ENCODE peak calls at places on chromosome 14, in six cellular contexts. M is IMR-90, X is spleen, F is K562, Q is body of pancreas, H is prostate gland. I is an unnamed sample.

GRCh38 chr14:89813485-89814080 is 140.9 kb downstream of the EFCAB11 start:
- DNase-seq in X (no peak), M (peak), F (no peak), H (no peak), Q (no peak), I (no peak)

GRCh38 chr14:86532219-86532618 is 1002.3 kb downstream of the FLRT2 start:
- DNase-seq in M (peak), H (no peak), X (no peak), Q (peak), F (no peak), I (no peak)

GRCh38 chr14:50452979-50453705 is 56.5 kb upstream of the CDKL1 start:
- DNase-seq in Q (peak), F (no peak), H (no peak), X (no peak), M (peak), I (peak)

GRCh38 chr14:38124496-38124895 is 83.2 kb upstream of the SSTR1 start:
- DNase-seq in X (no peak), F (no peak), M (no peak), Q (no peak), H (no peak), I (peak)

GRCh38 chr14:96085369-96085768 is 46.2 kb downstream of the C14orf132 start:
- DNase-seq in Q (no peak), X (peak), M (no peak), H (no peak), F (no peak), I (no peak)

GRCh38 chr14:87567926-87568325 is 425.1 kb downstream of the GALC start:
- DNase-seq in H (no peak), Q (no peak), M (no peak), F (no peak), X (no peak), I (no peak)

GRCh38 chr14:104425171-104425681 is 154.3 kb upstream of the C14orf180 start:
- DNase-seq in M (no peak), H (no peak), Q (no peak), F (no peak), X (no peak), I (no peak)

GRCh38 chr14:59511916-59512530 is 27.7 kb downstream of the JKAMP start:
- DNase-seq in M (no peak), H (no peak), X (no peak), F (no peak), Q (no peak), I (peak)

GRCh38 chr14:68941820-68942219 is 37.3 kb downstream of the ACTN1 start:
- DNase-seq in X (no peak), Q (peak), M (peak), H (peak), F (no peak), I (no peak)

GRCh38 chr14:20435454-20436362 is at the start of gene KLHL33:
- DNase-seq in H (no peak), Q (no peak), F (no peak), X (no peak), M (no peak), I (no peak)

GRCh38 chr14:99317231-99318090 is 45.5 kb upstream of the BCL11B start:
- DNase-seq in X (peak), M (no peak), F (no peak), Q (no peak), H (no peak), I (no peak)

GRCh38 chr14:45091696-45092095 is 7.8 kb downstream of the PRPF39 start:
- DNase-seq in H (no peak), M (peak), Q (no peak), F (no peak), X (no peak), I (no peak)

GRCh38 chr14:55645148-55645547 is 65.1 kb downstream of the KTN1 start:
- DNase-seq in F (no peak), Q (no peak), X (no peak), H (no peak), M (no peak), I (no peak)

GRCh38 chr14:99768381-99768780 is 24.8 kb upstream of the EML1 start:
- DNase-seq in M (no peak), H (no peak), F (no peak), Q (no peak), X (no peak), I (no peak)

GRCh38 chr14:31945074-31945613 is 132.0 kb upstream of the ARHGAP5 start:
- DNase-seq in H (no peak), Q (no peak), X (no peak), F (no peak), M (no peak), I (no peak)

DNA sequence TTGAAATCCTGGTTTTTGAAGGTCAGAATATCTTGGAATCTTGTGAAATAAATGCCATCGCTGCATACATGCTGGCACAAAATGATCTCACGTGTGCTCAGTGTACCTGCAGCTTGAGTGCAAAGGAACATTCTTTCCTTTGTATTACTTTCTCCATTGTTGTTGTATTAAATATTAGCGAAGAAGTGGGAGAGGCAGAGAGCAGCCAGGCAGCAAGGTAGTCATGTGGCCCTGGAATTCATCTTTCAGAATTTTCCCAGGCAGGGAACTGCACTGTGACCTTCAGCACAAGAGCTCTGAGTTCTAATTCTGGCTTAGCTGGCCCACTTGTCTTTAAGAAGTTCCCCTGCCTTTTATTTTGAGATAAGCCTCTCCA is 145.5 kb downstream of the PRKCH start:
- DNase-seq in Q (no peak), F (no peak), M (no peak), H (no peak), X (no peak), I (no peak)
- TF ChIP-seq POLR2A in Q (no peak), F (no peak), M (no peak), H (no peak), X (no peak), I (no peak)

GRCh38 chr14:58398495-58398894 is 2.8 kb downstream of the TOMM20L start:
- DNase-seq in X (no peak), F (no peak), Q (no peak), M (no peak), H (no peak), I (no peak)

GRCh38 chr14:58390830-58391229 is 4.9 kb upstream of the TOMM20L start:
- DNase-seq in M (no peak), H (no peak), X (no peak), F (no peak), Q (no peak), I (no peak)

GRCh38 chr14:58395565-58395814 is 240 bp upstream of the TOMM20L start:
- DNase-seq in H (no peak), M (no peak), F (no peak), Q (no peak), X (no peak), I (no peak)

GRCh38 chr14:58398895-58399294 is 3.2 kb downstream of the TOMM20L start:
- DNase-seq in M (no peak), H (no peak), Q (no peak), X (no peak), F (no peak), I (no peak)

DNA sequence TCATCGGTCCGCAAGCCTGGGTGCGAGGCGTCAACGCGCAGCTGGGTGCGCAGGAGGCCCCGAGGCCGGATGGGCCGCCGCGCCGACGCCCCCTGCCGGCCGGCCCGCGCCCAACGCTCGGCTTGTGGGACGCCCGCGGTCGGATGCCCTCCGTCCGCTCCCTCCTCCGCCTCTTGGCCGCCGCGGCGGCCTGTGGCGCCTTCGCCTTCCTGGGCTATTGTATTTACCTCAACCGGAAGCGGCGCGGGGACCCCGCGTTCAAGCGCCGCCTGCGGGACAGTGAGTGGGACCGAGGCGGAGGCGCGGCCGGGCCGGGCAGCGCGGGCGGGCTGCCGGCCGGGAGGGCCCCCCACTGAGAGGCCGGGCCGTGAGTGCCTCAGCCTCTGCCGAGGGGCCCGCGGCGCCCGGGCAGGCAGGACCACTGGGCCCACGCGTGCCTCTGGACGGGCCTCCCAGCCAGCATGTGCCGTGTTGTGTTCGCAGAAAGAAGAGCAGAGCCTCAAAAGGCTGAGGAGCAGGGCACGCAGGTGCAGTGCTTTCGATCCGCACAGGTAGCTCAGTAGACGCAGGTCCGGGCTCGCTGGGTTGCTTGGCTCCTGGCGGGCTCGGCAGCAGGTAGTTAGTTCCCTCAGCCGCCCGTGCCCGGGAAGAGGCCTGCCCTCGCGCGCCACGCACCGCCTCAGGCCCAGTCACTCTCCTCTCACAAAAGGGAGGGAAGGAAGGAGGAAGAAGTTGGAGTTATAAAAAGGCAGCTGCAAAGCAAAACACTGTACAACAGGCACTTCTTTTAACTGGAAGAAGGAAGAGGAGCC is at the start of gene TOMM20L:
- DNase-seq in F (peak), Q (peak), M (peak), H (peak), X (peak), I (peak)
- TF ChIP-seq POLR2A in F (no peak), Q (peak), M (no peak), H (peak), X (no peak), I (peak)

GRCh38 chr14:92793709-92794546 is at the start of gene GOLGA5:
- DNase-seq in X (peak), H (peak), F (peak), Q (peak), M (peak), I (peak)
- TF ChIP-seq POLR2A in X (peak), H (peak), F (peak), Q (peak), M (peak), I (peak)

GRCh38 chr14:65104791-65105190 is 2.5 kb upstream of the MAX start:
- DNase-seq in X (no peak), M (no peak), F (no peak), Q (no peak), H (no peak), I (no peak)

GRCh38 chr14:65103150-65103760 is 938 bp upstream of the MAX start:
- DNase-seq in Q (peak), F (no peak), H (no peak), M (peak), X (peak), I (peak)

GRCh38 chr14:65101631-65102440 is 481 bp downstream of the MAX start:
- DNase-seq in M (no peak), F (no peak), Q (no peak), X (peak), H (no peak), I (peak)

GRCh38 chr14:65100905-65101541 is 1.3 kb downstream of the MAX start:
- DNase-seq in Q (no peak), X (no peak), H (no peak), F (no peak), M (no peak), I (no peak)

GRCh38 chr14:65102441-65103149 is at the start of gene MAX:
- DNase-seq in M (peak), F (peak), Q (peak), X (peak), H (peak), I (peak)
- TF ChIP-seq POLR2A in M (peak), F (peak), Q (peak), X (peak), H (peak), I (peak)

DNA sequence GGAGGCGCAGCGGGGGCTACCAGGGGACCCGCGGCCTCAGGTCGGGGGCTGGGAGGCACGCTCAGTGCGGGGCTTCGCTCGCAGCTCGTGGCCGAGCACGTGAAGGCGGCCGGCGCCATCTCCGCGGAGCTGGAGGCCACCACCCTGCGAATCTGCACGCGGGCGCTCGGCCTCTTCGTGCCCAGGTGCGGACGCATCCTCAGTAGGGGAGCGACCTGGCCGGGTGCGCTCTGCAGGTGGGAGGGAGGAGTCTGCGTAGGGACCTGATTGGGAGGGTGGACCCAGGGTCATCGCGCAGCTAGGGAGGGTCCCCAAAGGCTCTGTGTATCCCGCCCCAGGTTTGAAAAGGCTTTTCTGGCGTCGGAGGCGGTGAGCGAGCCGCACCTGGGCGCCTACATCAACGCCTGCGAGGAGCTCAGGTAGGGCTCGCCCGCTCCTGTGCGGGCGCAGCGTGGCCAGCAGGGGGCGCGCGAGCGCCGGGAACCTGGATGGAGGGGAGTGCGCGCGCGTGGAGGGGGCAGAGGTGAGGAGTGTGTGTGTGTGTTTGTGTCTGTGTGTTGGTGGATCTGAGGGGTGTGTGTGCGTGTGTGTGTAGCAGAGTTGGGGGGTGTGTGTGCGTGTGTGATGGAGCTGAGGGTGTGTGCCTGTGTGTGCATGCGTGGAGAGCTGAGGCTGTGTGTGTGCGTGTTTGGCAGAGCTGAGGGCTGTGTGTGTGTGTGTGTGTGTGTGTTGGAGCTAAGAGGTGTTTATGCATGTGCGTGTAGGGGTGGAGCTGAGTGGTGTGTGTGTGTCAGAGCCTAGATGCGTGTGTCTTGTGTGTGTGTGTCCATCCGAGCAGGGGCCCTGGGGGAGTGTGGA is 10.4 kb downstream of the EXOC3L4 start:
- DNase-seq in H (peak), M (peak), F (peak), X (peak), Q (peak), I (peak)
- TF ChIP-seq POLR2A in H (no peak), M (no peak), F (peak), X (no peak), Q (no peak), I (no peak)

GRCh38 chr14:34632451-34632850 is 2.5 kb upstream of the SNX6 start:
- DNase-seq in F (no peak), M (no peak), Q (no peak), X (no peak), H (no peak), I (no peak)

GRCh38 chr14:34633697-34634096 is 3.7 kb upstream of the SNX6 start:
- DNase-seq in X (no peak), H (no peak), Q (no peak), M (no peak), F (no peak), I (no peak)

GRCh38 chr14:34629344-34629656 is 648 bp downstream of the SNX6 start:
- DNase-seq in Q (no peak), F (no peak), H (no peak), M (no peak), X (no peak), I (no peak)

GRCh38 chr14:34628681-34629135 is 1.2 kb downstream of the SNX6 start:
- DNase-seq in X (no peak), Q (no peak), H (no peak), M (peak), F (peak), I (peak)

DNA sequence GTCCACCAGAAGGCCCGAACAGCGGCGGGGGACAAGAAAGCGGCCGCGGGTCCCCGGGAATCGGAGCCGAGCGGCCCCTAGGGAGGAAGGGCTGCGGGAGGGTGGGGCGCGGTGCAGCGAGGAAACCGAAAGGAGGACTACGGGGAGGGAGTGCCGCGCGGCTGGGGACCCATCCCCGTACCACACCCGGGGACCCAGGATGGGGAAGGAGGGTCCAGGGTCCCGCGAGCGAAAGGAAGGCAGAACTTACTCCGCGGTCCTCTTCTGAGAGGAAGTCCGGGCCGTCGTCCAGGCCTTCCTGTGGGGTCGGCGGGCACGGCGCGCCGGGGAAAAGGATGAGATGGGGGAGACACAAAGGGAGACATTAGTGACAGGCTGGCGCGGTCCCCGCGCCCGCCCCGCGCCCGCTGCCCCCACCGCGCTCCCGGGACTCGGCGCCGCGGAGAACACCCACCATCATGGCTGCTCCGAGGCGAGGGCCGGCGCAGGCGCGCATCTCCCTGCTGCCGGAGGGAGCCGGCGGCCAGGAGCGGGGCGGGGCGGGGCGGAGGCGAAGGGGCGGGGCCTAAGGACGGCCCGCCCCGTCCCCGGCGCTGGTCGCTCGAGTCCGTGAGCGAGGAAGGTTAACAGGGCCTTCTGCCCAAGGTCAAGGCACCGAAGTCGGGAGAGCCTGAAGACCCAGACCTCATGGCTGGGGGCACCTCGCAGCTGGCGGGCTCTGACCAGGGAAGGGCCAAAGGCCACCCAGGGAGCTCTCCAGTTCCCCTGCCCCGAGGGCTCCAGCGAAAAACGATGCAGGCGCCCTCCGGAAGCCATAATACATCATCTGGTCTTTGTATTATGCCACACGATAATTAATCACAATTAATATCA is at the start of gene SNX6:
- DNase-seq in M (peak), Q (peak), F (peak), H (peak), X (peak), I (peak)
- TF ChIP-seq POLR2A in M (peak), Q (peak), F (peak), H (peak), X (no peak), I (peak)

GRCh38 chr14:34330846-34331245 is 131.2 kb downstream of the SPTSSA start:
- DNase-seq in F (no peak), X (no peak), M (no peak), H (no peak), Q (no peak), I (no peak)

GRCh38 chr14:34329281-34329680 is 132.8 kb downstream of the SPTSSA start:
- DNase-seq in X (no peak), H (no peak), Q (no peak), M (peak), F (no peak), I (no peak)

GRCh38 chr14:34328178-34328577 is 133.9 kb downstream of the SPTSSA start:
- DNase-seq in X (no peak), M (peak), F (no peak), H (no peak), Q (no peak), I (no peak)

GRCh38 chr14:34334329-34334728 is 127.7 kb downstream of the SPTSSA start:
- DNase-seq in M (no peak), X (no peak), H (no peak), Q (no peak), F (no peak), I (no peak)

DNA sequence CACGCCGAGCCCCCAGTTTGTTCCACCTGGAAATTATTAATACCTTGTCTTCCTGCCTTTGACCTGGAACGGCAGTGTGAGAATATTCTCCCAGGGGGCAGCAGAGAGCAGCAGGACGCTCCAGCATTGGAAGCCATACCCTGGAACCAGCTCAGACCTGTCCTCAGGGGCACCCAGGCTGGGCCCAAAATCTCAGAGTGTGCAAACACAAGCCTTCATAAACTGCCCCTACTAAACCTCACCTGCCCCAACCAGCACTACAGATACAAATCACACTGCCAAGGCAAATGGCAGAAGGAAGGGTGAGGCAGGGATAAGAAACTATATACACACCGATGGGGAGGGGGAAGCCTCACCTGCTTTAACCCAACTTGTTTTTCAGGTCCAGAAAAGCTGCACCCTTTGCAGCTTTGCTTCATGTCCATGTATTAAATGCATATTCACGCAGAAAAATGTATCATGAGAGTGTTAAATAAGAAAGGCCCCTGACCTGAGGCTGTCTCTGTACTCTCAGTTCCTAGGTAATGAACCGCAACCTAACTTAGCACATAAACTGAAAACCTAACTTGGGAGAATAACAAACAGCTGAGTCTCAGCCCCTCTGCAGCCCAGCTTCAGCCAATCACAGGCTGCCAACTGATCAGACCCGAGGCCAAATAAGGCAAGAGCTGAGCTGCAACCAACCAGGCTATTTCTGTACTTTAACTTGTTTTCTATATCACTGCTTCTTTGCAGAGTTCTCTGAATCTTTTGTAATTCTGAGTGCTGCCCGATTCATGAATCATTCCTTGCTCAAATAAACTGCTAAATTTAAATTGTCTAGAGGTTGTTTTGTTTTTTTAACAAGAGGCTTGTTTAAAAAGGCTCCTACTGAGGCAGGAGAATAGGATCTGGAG is 130.1 kb downstream of the SPTSSA start:
- DNase-seq in F (peak), M (peak), X (peak), Q (peak), H (peak), I (peak)
- TF ChIP-seq POLR2A in F (no peak), M (no peak), X (no peak), Q (no peak), H (no peak), I (no peak)